ENCODE peak calls at places on chromosomes 2 and 18, in four cellular contexts. S is kidney, E is thoracic aorta, W is AG04449. I is an unnamed sample.

GRCh38 chr2:172249986-172250385 is 147.3 kb upstream of the DLX2 start:
- DNase-seq in S (no peak), E (no peak), W (no peak), I (no peak)

GRCh38 chr2:140383781-140384180 is 1603.6 kb upstream of the NXPH2 start:
- DNase-seq in S (no peak), E (no peak), W (no peak), I (no peak)

GRCh38 chr2:127423476-127423840 is 5.2 kb downstream of the PROC start:
- DNase-seq in S (no peak), E (no peak), W (no peak), I (no peak)

GRCh38 chr2:102141011-102141914 is 1.3 kb upstream of the IL1R1 start:
- DNase-seq in S (no peak), E (no peak), W (peak; percentile 86), I (no peak)

GRCh38 chr2:42147641-42148274 is 21.4 kb upstream of the EML4 start:
- DNase-seq in S (no peak), E (no peak), W (peak; percentile 76), I (no peak)

GRCh38 chr2:232600053-232600773 is 33.2 kb upstream of the EFHD1 start:
- DNase-seq in S (peak; percentile 66), E (no peak), W (no peak), I (no peak)

GRCh38 chr2:15557947-15558346 is 3.2 kb downstream of the NBAS start:
- DNase-seq in S (no peak), E (no peak), W (no peak), I (no peak)

GRCh38 chr2:166891727-166892126 is 3.4 kb downstream of the XIRP2 start:
- DNase-seq in S (no peak), E (no peak), W (no peak), I (peak; percentile 18)

GRCh38 chr2:26016012-26016742 is 17.7 kb upstream of the RAB10 start:
- DNase-seq in S (no peak), E (no peak), W (no peak), I (no peak)

GRCh38 chr18:68454511-68455228 is 260.2 kb downstream of the TMX3 start:
- DNase-seq in S (no peak), E (no peak), W (no peak), I (no peak)

GRCh38 chr2:98606431-98606830 is 1.9 kb downstream of the COA5 start:
- DNase-seq in S (no peak), E (no peak), W (no peak), I (no peak)

GRCh38 chr2:46327627-46328026 is 30.4 kb downstream of the EPAS1 start:
- DNase-seq in S (no peak), E (no peak), W (no peak), I (no peak)

DNA sequence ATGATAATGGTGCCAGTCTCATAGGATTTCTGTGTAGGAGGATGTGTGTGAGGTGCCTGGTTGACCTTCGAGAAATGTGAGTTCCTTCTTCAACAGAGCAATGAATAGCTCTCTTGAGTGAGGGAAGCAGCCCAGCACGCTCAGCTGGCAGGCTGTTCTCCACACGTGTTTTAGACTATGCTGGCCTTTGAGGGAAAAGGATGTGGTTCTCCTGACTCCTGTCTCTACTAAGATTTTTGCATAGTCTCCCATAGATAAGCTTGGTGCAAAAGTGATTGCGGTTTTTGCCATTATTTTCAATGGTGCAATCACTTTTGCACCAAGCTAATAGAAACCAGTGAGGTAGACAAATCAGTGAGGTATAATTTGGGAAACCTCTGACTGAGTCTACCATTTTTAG is 284.1 kb downstream of the SLC4A3 start:
- DNase-seq in S (no peak), E (no peak), W (no peak), I (no peak)
- H3K4me3 ChIP-seq in S (no peak overlapping the region), E (no peak overlapping the region), W (no peak overlapping the region), I (no peak overlapping the region)

DNA sequence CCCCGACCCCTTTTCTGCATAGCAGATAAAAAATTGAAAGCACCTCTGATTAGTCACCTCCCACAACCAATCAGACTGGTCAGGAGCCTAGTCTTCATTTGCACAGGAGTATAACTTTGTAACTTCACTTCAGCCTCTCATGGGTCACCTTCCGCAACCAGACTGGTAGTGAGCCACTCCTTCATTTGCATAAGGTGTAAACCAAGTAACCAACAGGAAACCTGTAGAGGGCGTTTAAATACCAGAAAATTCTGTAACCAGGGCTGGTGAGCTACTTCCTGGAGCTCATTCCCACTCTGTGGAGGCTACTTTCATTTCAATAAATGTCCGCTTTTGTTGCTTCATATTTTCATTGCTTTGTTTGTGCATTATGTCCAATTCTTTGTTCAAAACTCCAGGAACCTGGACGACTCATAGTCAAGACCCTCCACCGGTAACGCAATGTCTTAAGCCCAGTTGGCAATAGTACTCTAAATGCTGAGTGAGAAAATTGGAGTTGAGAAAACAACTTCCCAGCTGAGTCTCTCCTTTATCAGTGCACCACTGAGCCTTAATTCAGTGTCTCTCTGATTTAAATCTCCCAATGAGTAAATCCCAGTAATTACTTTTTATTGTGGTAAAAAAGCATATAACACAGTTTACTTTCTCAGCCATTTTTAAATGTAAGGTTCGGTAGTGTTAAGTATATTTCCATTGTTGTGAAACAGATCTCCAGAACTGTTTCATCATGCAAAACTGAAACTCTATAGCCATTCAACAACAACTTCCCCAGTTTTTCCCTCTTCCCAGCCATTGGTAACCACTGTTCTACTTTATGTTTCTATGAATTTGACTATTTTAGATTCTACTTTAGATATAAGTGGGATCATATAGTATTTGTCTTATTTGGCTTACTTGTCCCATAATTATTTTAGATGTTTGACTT is 392.7 kb upstream of the SLC8A1 start:
- DNase-seq in S (no peak), E (no peak), W (no peak), I (no peak)
- TF ChIP-seq CTCF in S (no peak), E (no peak), W (no peak), I (peak; percentile 17)

DNA sequence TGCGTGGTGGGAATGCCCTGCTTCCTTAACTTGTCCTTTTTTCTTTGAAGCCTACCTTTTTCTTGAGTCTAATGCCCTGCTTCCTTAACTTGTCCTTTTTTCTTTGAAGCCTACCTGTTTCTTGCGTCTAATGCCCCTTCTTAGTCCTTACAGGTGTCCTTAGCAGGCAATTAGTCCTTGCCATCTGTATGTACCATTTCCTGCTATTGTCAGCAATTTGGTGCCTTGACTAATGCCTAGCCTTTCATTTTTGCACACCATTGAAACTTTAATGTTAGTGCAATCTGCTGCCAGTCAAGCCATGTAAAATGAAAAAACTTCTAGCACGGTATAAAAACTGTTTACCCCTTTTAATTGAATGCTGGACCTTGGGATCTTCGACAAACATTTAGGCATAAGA is 4.3 kb downstream of the KDM3A start:
- DNase-seq in S (no peak), E (no peak), W (no peak), I (no peak)
- H3K4me3 ChIP-seq in S (no peak overlapping the region), E (no peak overlapping the region), W (no peak overlapping the region), I (no peak overlapping the region)

DNA sequence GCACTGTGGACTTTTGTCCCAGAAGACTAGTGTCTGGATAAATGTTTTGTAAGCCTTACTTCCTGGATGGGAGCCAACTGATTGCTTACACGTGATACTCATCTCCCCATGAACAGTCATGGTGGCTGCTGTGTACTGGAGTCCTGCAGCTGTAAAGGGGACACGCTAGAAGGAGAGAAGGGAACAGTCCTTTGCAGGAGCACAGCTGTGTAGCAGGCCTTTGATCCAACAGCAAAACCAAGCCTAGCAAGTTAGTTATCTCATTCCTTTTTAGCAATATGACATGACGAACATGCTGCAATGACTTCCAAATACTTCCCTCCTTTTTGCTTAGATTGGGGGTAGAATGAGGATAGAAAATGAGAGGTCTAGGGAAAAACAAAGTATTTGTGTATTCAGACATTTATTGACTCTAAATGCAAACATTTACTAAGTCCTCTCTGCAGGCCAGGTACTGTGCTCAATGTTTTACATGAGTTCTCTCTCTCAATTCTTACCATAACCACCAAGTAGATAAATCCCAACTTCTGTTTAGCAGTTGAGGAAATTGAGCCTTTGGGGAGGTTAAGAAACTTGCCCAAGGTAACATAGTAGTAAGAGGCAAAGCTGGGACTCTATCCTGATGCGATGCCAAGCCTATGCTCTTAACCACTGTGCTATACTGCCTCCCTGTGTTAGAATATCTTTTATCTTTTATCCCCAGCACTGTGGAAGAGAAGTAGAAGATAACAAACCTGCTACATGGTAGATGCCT is 55.4 kb upstream of the CD28 start:
- DNase-seq in S (no peak), E (no peak), W (no peak), I (no peak)
- TF ChIP-seq CTCF in S (peak; percentile 53), E (peak; percentile 35), W (peak; percentile 27), I (peak; percentile 30)

DNA sequence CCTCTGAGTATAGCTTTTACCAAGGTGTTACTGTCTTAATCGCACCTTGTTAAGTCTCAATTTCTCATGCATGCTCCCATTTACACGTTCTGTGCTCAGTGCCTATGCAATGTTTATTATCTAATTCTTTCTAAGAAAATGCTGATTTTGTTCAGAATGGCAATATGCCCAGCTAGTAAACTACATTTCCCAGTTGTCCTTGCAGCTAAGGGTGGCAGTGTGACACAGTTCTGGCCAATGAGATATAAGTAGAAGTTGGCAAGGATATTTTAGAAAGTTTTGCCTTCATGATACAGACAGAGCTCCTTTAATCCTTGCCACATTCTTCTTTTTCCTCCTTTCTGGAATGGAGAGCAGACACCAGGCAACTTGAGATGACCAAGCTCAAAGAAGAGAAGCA is 45.3 kb downstream of the POLE4 start:
- DNase-seq in S (no peak), E (no peak), W (no peak), I (no peak)
- H3K4me3 ChIP-seq in S (no peak overlapping the region), E (no peak overlapping the region), W (no peak overlapping the region), I (no peak overlapping the region)

GRCh38 chr2:65671670-65672069 is 239.3 kb upstream of the SPRED2 start:
- DNase-seq in S (no peak), E (no peak), W (no peak), I (no peak)
- TF ChIP-seq CTCF in S (no peak), E (no peak), W (no peak), I (no peak)

DNA sequence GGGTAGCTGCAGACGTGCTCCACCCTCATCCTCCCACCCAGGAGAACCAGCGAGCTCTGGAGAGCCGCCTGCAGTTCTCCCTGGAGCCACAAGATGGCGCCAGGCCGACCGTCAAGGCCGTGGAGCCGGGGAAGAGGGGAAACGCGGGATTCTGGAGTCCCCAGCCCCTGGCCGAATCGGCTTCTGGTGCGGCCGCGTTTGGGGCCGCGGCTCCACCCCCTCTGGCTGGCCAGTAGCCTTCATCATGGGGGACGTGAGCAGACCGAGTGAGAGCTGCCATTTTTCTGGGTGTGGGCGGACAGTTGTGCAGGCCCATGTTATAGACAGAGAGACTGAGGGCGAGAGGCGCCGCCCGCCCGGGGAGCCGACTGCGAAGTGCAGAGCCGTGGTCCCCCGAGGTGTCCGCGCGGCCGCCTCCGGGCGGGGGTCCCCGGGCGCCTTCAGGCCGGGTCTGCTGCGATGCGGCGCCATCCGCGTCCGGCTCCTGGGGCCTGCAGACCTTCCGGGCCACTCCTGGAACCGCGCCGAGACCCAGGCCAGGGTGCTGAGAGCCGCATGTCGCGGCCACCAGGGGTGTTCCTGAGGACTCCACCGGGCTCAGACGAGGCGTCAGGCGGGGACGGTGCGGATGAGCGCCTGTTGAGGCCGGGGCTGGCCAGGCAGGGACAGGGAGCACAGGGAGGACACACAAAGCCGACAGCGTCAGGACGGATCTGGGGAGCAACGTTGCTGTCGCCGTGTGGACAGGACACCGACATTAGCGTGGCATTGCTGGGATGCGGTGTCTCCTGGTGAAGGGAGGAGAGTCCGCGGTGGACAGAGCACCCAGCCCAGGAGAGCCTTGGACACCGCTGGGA is 418.2 kb upstream of the HS6ST1 start:
- DNase-seq in S (peak; percentile 92), E (no peak), W (no peak), I (no peak)
- H3K4me3 ChIP-seq in S (peak overlapping the region; percentile 16), E (peak overlapping the region; percentile 67), W (peak overlapping the region; percentile 36), I (peak overlapping the region; percentile 34)

GRCh38 chr2:79620679-79621078 is 107.8 kb downstream of the CTNNA2 start:
- DNase-seq in S (no peak), E (no peak), W (no peak), I (no peak)
- TF ChIP-seq CTCF in S (no peak), E (no peak), W (no peak), I (no peak)